ENCODE peak calls at places on chromosome 12, in six cellular contexts. One of them, this sample, is unnamed.
A peak's percentile ranks its signal among the peaks of the same experiment; 100 is the strongest.

GRCh38 chr12:95574799-95575452 is 23.6 kb upstream of the USP44 start:
- DNase-seq in heart left ventricle: no peak
- DNase-seq in cardiac muscle cell: peak; percentile 62
- DNase-seq in GM23248: peak; percentile 56
- DNase-seq in CD4-positive, alpha-beta memory T cell: no peak
- DNase-seq in GM23338: peak; percentile 79
- DNase-seq in this sample: no peak

GRCh38 chr12:93008044-93008778 is 79.1 kb upstream of the EEA1 start:
- DNase-seq in GM23248: no peak
- DNase-seq in GM23338: no peak
- DNase-seq in CD4-positive, alpha-beta memory T cell: no peak
- DNase-seq in cardiac muscle cell: no peak
- DNase-seq in heart left ventricle: no peak
- DNase-seq in this sample: no peak

GRCh38 chr12:263574-263973 is 938 bp upstream of the SLC6A13 start:
- DNase-seq in heart left ventricle: no peak
- DNase-seq in cardiac muscle cell: no peak
- DNase-seq in GM23248: peak; percentile 31
- DNase-seq in CD4-positive, alpha-beta memory T cell: no peak
- DNase-seq in GM23338: no peak
- DNase-seq in this sample: no peak

GRCh38 chr12:105214670-105215375 is 21.2 kb downstream of the APPL2 start:
- DNase-seq in cardiac muscle cell: no peak
- DNase-seq in GM23338: no peak
- DNase-seq in CD4-positive, alpha-beta memory T cell: no peak
- DNase-seq in heart left ventricle: no peak
- DNase-seq in GM23248: peak; percentile 69
- DNase-seq in this sample: no peak

GRCh38 chr12:76636141-76636692 is 76.6 kb upstream of the OSBPL8 start:
- DNase-seq in heart left ventricle: no peak
- DNase-seq in GM23338: peak; percentile 30
- DNase-seq in CD4-positive, alpha-beta memory T cell: no peak
- DNase-seq in GM23248: no peak
- DNase-seq in cardiac muscle cell: no peak
- DNase-seq in this sample: no peak

GRCh38 chr12:63075376-63076000 is 75.5 kb downstream of the AVPR1A start:
- DNase-seq in CD4-positive, alpha-beta memory T cell: no peak
- DNase-seq in cardiac muscle cell: peak; percentile 72
- DNase-seq in heart left ventricle: no peak
- DNase-seq in GM23338: no peak
- DNase-seq in GM23248: no peak
- DNase-seq in this sample: no peak

GRCh38 chr12:102740157-102741032 is 176.6 kb downstream of the PAH start:
- DNase-seq in GM23248: peak; percentile 71
- DNase-seq in GM23338: peak; percentile 22
- DNase-seq in CD4-positive, alpha-beta memory T cell: no peak
- DNase-seq in heart left ventricle: no peak
- DNase-seq in cardiac muscle cell: peak; percentile 11
- DNase-seq in this sample: no peak

GRCh38 chr12:46303039-46303666 is 34.3 kb upstream of the SLC38A1 start:
- DNase-seq in GM23248: peak; percentile 53
- DNase-seq in CD4-positive, alpha-beta memory T cell: peak; percentile 52
- DNase-seq in heart left ventricle: no peak
- DNase-seq in GM23338: peak; percentile 81
- DNase-seq in cardiac muscle cell: peak; percentile 47
- DNase-seq in this sample: peak; percentile 60

GRCh38 chr12:67413577-67413976 is 144.4 kb downstream of the CAND1 start:
- DNase-seq in cardiac muscle cell: no peak
- DNase-seq in GM23248: peak; percentile 27
- DNase-seq in heart left ventricle: no peak
- DNase-seq in CD4-positive, alpha-beta memory T cell: no peak
- DNase-seq in GM23338: no peak
- DNase-seq in this sample: no peak

GRCh38 chr12:95882080-95882479 is 23.3 kb downstream of the SNRPF start:
- DNase-seq in CD4-positive, alpha-beta memory T cell: no peak
- DNase-seq in GM23248: peak; percentile 83
- DNase-seq in cardiac muscle cell: no peak
- DNase-seq in heart left ventricle: no peak
- DNase-seq in GM23338: no peak
- DNase-seq in this sample: no peak

GRCh38 chr12:40688085-40688725 is 4.0 kb upstream of the CNTN1 start:
- DNase-seq in CD4-positive, alpha-beta memory T cell: no peak
- DNase-seq in GM23248: peak; percentile 5
- DNase-seq in cardiac muscle cell: no peak
- DNase-seq in heart left ventricle: no peak
- DNase-seq in GM23338: no peak
- DNase-seq in this sample: no peak

GRCh38 chr12:46370380-46370734 is 2.2 kb downstream of the SLC38A2 start:
- DNase-seq in GM23338: no peak
- DNase-seq in cardiac muscle cell: no peak
- DNase-seq in heart left ventricle: no peak
- DNase-seq in CD4-positive, alpha-beta memory T cell: no peak
- DNase-seq in GM23248: peak; percentile 51
- DNase-seq in this sample: no peak

GRCh38 chr12:32454866-32455265 is 55.5 kb downstream of the FGD4 start:
- DNase-seq in CD4-positive, alpha-beta memory T cell: no peak
- DNase-seq in GM23338: peak; percentile 90
- DNase-seq in cardiac muscle cell: no peak
- DNase-seq in heart left ventricle: no peak
- DNase-seq in GM23248: no peak
- DNase-seq in this sample: no peak

GRCh38 chr12:32450363-32450762 is 51.0 kb downstream of the FGD4 start:
- DNase-seq in GM23338: no peak
- DNase-seq in cardiac muscle cell: no peak
- DNase-seq in heart left ventricle: no peak
- DNase-seq in CD4-positive, alpha-beta memory T cell: no peak
- DNase-seq in GM23248: no peak
- DNase-seq in this sample: no peak

GRCh38 chr12:32450768-32451167 is 51.4 kb downstream of the FGD4 start:
- DNase-seq in heart left ventricle: peak; percentile 25
- DNase-seq in GM23248: no peak
- DNase-seq in CD4-positive, alpha-beta memory T cell: no peak
- DNase-seq in cardiac muscle cell: no peak
- DNase-seq in GM23338: no peak
- DNase-seq in this sample: no peak

GRCh38 chr12:32454075-32454474 is 54.7 kb downstream of the FGD4 start:
- DNase-seq in CD4-positive, alpha-beta memory T cell: no peak
- DNase-seq in GM23338: peak; percentile 90
- DNase-seq in cardiac muscle cell: no peak
- DNase-seq in GM23248: peak; percentile 74
- DNase-seq in heart left ventricle: no peak
- DNase-seq in this sample: no peak

GRCh38 chr12:32451816-32452215 is 52.5 kb downstream of the FGD4 start:
- DNase-seq in cardiac muscle cell: no peak
- DNase-seq in GM23338: no peak
- DNase-seq in GM23248: no peak
- DNase-seq in CD4-positive, alpha-beta memory T cell: no peak
- DNase-seq in heart left ventricle: no peak
- DNase-seq in this sample: no peak
- H3K4me1 ChIP-seq in cardiac muscle cell: peaks cover 1% of the 10 kb centered on the region
- H3K4me1 ChIP-seq in GM23338: peaks cover 59% of the 10 kb centered on the region
- H3K4me1 ChIP-seq in GM23248: peaks cover 23% of the 10 kb centered on the region
- H3K4me1 ChIP-seq in CD4-positive, alpha-beta memory T cell: no peaks in the 10 kb centered on the region
- H3K4me1 ChIP-seq in heart left ventricle: peaks cover 9% of the 10 kb centered on the region
- H3K4me1 ChIP-seq in this sample: no peaks in the 10 kb centered on the region

GRCh38 chr12:57231276-57232021 is 1.9 kb downstream of the SHMT2 start:
- DNase-seq in heart left ventricle: no peak
- DNase-seq in GM23338: no peak
- DNase-seq in GM23248: no peak
- DNase-seq in CD4-positive, alpha-beta memory T cell: peak; percentile 49
- DNase-seq in cardiac muscle cell: no peak
- DNase-seq in this sample: no peak

GRCh38 chr12:57229041-57229633 is 374 bp upstream of the SHMT2 start:
- DNase-seq in heart left ventricle: no peak
- DNase-seq in cardiac muscle cell: no peak
- DNase-seq in GM23338: no peak
- DNase-seq in GM23248: peak; percentile 51
- DNase-seq in CD4-positive, alpha-beta memory T cell: no peak
- DNase-seq in this sample: peak; percentile 1

GRCh38 chr12:57227315-57228115 is 2.0 kb upstream of the SHMT2 start:
- DNase-seq in GM23248: peak; percentile 56
- DNase-seq in heart left ventricle: no peak
- DNase-seq in GM23338: peak; percentile 65
- DNase-seq in cardiac muscle cell: no peak
- DNase-seq in CD4-positive, alpha-beta memory T cell: no peak
- DNase-seq in this sample: peak; percentile 4

GRCh38 chr12:57230381-57231155 is 1.1 kb downstream of the SHMT2 start:
- DNase-seq in GM23248: peak; percentile 52
- DNase-seq in heart left ventricle: no peak
- DNase-seq in CD4-positive, alpha-beta memory T cell: no peak
- DNase-seq in cardiac muscle cell: no peak
- DNase-seq in GM23338: no peak
- DNase-seq in this sample: peak; percentile 6

GRCh38 chr12:57229634-57230380 is at the start of gene SHMT2:
- DNase-seq in heart left ventricle: peak; percentile 95
- DNase-seq in cardiac muscle cell: peak; percentile 97
- DNase-seq in GM23338: peak; percentile 99
- DNase-seq in GM23248: peak; percentile 97
- DNase-seq in CD4-positive, alpha-beta memory T cell: peak; percentile 90
- DNase-seq in this sample: peak; percentile 97
- H3K4me1 ChIP-seq in heart left ventricle: no peaks in the 10 kb centered on the region
- H3K4me1 ChIP-seq in cardiac muscle cell: peaks cover 13% of the 10 kb centered on the region
- H3K4me1 ChIP-seq in GM23338: peaks cover 45% of the 10 kb centered on the region
- H3K4me1 ChIP-seq in GM23248: peaks cover 17% of the 10 kb centered on the region
- H3K4me1 ChIP-seq in CD4-positive, alpha-beta memory T cell: peaks cover 66% of the 10 kb centered on the region
- H3K4me1 ChIP-seq in this sample: peaks cover 9% of the 10 kb centered on the region

GRCh38 chr12:42468853-42469252 is 120.7 kb downstream of the PRICKLE1 start:
- DNase-seq in CD4-positive, alpha-beta memory T cell: no peak
- DNase-seq in GM23248: peak; percentile 34
- DNase-seq in cardiac muscle cell: no peak
- DNase-seq in heart left ventricle: no peak
- DNase-seq in GM23338: no peak
- DNase-seq in this sample: no peak

GRCh38 chr12:42473130-42473529 is 116.4 kb downstream of the PRICKLE1 start:
- DNase-seq in heart left ventricle: no peak
- DNase-seq in CD4-positive, alpha-beta memory T cell: no peak
- DNase-seq in GM23248: peak; percentile 88
- DNase-seq in GM23338: no peak
- DNase-seq in cardiac muscle cell: no peak
- DNase-seq in this sample: no peak

GRCh38 chr12:42473561-42473960 is 116.0 kb downstream of the PRICKLE1 start:
- DNase-seq in GM23248: no peak
- DNase-seq in cardiac muscle cell: no peak
- DNase-seq in heart left ventricle: no peak
- DNase-seq in GM23338: no peak
- DNase-seq in CD4-positive, alpha-beta memory T cell: no peak
- DNase-seq in this sample: no peak

GRCh38 chr12:42468341-42468821 is 121.2 kb downstream of the PRICKLE1 start:
- DNase-seq in CD4-positive, alpha-beta memory T cell: no peak
- DNase-seq in GM23338: no peak
- DNase-seq in GM23248: no peak
- DNase-seq in cardiac muscle cell: no peak
- DNase-seq in heart left ventricle: peak; percentile 53
- DNase-seq in this sample: no peak

GRCh38 chr12:42469355-42470006 is 120.1 kb downstream of the PRICKLE1 start:
- DNase-seq in GM23248: no peak
- DNase-seq in cardiac muscle cell: no peak
- DNase-seq in GM23338: no peak
- DNase-seq in heart left ventricle: no peak
- DNase-seq in CD4-positive, alpha-beta memory T cell: no peak
- DNase-seq in this sample: no peak
- H3K4me1 ChIP-seq in GM23248: peaks cover 36% of the 10 kb centered on the region
- H3K4me1 ChIP-seq in cardiac muscle cell: peaks cover 38% of the 10 kb centered on the region
- H3K4me1 ChIP-seq in GM23338: peaks cover 37% of the 10 kb centered on the region
- H3K4me1 ChIP-seq in heart left ventricle: peaks cover 3% of the 10 kb centered on the region
- H3K4me1 ChIP-seq in CD4-positive, alpha-beta memory T cell: peaks cover 9% of the 10 kb centered on the region
- H3K4me1 ChIP-seq in this sample: no peaks in the 10 kb centered on the region

GRCh38 chr12:132506730-132507538 is 17.0 kb downstream of the FBRSL1 start:
- DNase-seq in cardiac muscle cell: peak; percentile 58
- DNase-seq in CD4-positive, alpha-beta memory T cell: peak; percentile 62
- DNase-seq in heart left ventricle: peak; percentile 90
- DNase-seq in GM23338: no peak
- DNase-seq in GM23248: peak; percentile 79
- DNase-seq in this sample: peak; percentile 93
- H3K4me1 ChIP-seq in cardiac muscle cell: peaks cover 26% of the 10 kb centered on the region
- H3K4me1 ChIP-seq in CD4-positive, alpha-beta memory T cell: peaks cover 48% of the 10 kb centered on the region
- H3K4me1 ChIP-seq in heart left ventricle: peaks cover 51% of the 10 kb centered on the region
- H3K4me1 ChIP-seq in GM23338: peaks cover 18% of the 10 kb centered on the region
- H3K4me1 ChIP-seq in GM23248: peaks cover 5% of the 10 kb centered on the region
- H3K4me1 ChIP-seq in this sample: peaks cover 28% of the 10 kb centered on the region

GRCh38 chr12:56299853-56300643 is at the start of gene CS:
- DNase-seq in cardiac muscle cell: peak; percentile 100
- DNase-seq in heart left ventricle: peak; percentile 99
- DNase-seq in CD4-positive, alpha-beta memory T cell: peak; percentile 99
- DNase-seq in GM23248: peak; percentile 100
- DNase-seq in GM23338: peak; percentile 100
- DNase-seq in this sample: peak; percentile 99
- H3K4me1 ChIP-seq in cardiac muscle cell: peaks cover 30% of the 10 kb centered on the region
- H3K4me1 ChIP-seq in heart left ventricle: peaks cover 24% of the 10 kb centered on the region
- H3K4me1 ChIP-seq in CD4-positive, alpha-beta memory T cell: peaks cover 57% of the 10 kb centered on the region
- H3K4me1 ChIP-seq in GM23248: peaks cover 18% of the 10 kb centered on the region
- H3K4me1 ChIP-seq in GM23338: peaks cover 18% of the 10 kb centered on the region
- H3K4me1 ChIP-seq in this sample: peaks cover 10% of the 10 kb centered on the region

GRCh38 chr12:121986494-121987245 is 35.0 kb upstream of the BCL7A start:
- DNase-seq in CD4-positive, alpha-beta memory T cell: no peak
- DNase-seq in heart left ventricle: no peak
- DNase-seq in GM23248: no peak
- DNase-seq in cardiac muscle cell: no peak
- DNase-seq in GM23338: no peak
- DNase-seq in this sample: no peak
- H3K4me1 ChIP-seq in CD4-positive, alpha-beta memory T cell: peaks cover 3% of the 10 kb centered on the region
- H3K4me1 ChIP-seq in heart left ventricle: no peaks in the 10 kb centered on the region
- H3K4me1 ChIP-seq in GM23248: peaks cover 12% of the 10 kb centered on the region
- H3K4me1 ChIP-seq in cardiac muscle cell: no peaks in the 10 kb centered on the region
- H3K4me1 ChIP-seq in GM23338: no peaks in the 10 kb centered on the region
- H3K4me1 ChIP-seq in this sample: no peaks in the 10 kb centered on the region

GRCh38 chr12:24499151-24500146 is 449.5 kb downstream of the BCAT1 start:
- DNase-seq in GM23248: peak; percentile 17
- DNase-seq in CD4-positive, alpha-beta memory T cell: no peak
- DNase-seq in heart left ventricle: no peak
- DNase-seq in cardiac muscle cell: no peak
- DNase-seq in GM23338: no peak
- DNase-seq in this sample: no peak
- H3K4me1 ChIP-seq in GM23248: no peaks in the 10 kb centered on the region
- H3K4me1 ChIP-seq in CD4-positive, alpha-beta memory T cell: no peaks in the 10 kb centered on the region
- H3K4me1 ChIP-seq in heart left ventricle: no peaks in the 10 kb centered on the region
- H3K4me1 ChIP-seq in cardiac muscle cell: no peaks in the 10 kb centered on the region
- H3K4me1 ChIP-seq in GM23338: no peaks in the 10 kb centered on the region
- H3K4me1 ChIP-seq in this sample: no peaks in the 10 kb centered on the region